ENCODE peak calls at places on chromosomes 12 and 14, in six cellular contexts. F is psoas muscle; B is CD8-positive, alpha-beta T cell; A is lung; W is keratinocyte; K is fibroblast of lung. I is an unnamed sample.
A peak's percentile ranks its signal among the peaks of the same experiment; 100 is the strongest.

GRCh38 chr12:131947482-131948027 is 2.2 kb upstream of the EP400 start:
- DNase-seq in F (no peak), B (no peak), A (no peak), W (no peak), K (no peak), I (no peak)

GRCh38 chr12:48991247-48992050 is 7.7 kb downstream of the DDN start:
- DNase-seq in F (no peak), B (no peak), A (no peak), W (no peak), K (no peak), I (no peak)

GRCh38 chr12:104473374-104473983 is 16.7 kb downstream of the CHST11 start:
- DNase-seq in F (no peak), B (no peak), A (no peak), W (no peak), K (no peak), I (no peak)

GRCh38 chr12:82964446-82964845 is 277.7 kb downstream of the TMTC2 start:
- DNase-seq in F (no peak), B (no peak), A (no peak), W (no peak), K (no peak), I (no peak)

GRCh38 chr14:33357225-33358010 is 418.7 kb downstream of the NPAS3 start:
- DNase-seq in F (no peak), B (no peak), A (no peak), W (no peak), K (no peak), I (no peak)

GRCh38 chr12:4246116-4246515 is 27.4 kb upstream of the CCND2 start:
- DNase-seq in F (no peak), B (no peak), A (no peak), W (no peak), K (no peak), I (no peak)

GRCh38 chr14:75301666-75302325 is 23.2 kb downstream of the FOS start:
- DNase-seq in F (peak; percentile 48), B (no peak), A (no peak), W (no peak), K (peak; percentile 47), I (peak; percentile 54)

GRCh38 chr12:27914956-27915355 is 57.6 kb downstream of the PTHLH start:
- DNase-seq in F (no peak), B (no peak), A (no peak), W (no peak), K (no peak), I (no peak)

GRCh38 chr14:105012171-105012985 is 8.5 kb downstream of the CDCA4 start:
- DNase-seq in F (no peak), B (no peak), A (no peak), W (no peak), K (no peak), I (no peak)

GRCh38 chr14:23433457-23433856 is 2.0 kb downstream of the MYH7 start:
- DNase-seq in F (no peak), B (no peak), A (no peak), W (no peak), K (no peak), I (no peak)
- TF ChIP-seq CTCF in F (no peak), B (no peak), A (no peak), W (no peak), K (no peak), I (no peak)

DNA sequence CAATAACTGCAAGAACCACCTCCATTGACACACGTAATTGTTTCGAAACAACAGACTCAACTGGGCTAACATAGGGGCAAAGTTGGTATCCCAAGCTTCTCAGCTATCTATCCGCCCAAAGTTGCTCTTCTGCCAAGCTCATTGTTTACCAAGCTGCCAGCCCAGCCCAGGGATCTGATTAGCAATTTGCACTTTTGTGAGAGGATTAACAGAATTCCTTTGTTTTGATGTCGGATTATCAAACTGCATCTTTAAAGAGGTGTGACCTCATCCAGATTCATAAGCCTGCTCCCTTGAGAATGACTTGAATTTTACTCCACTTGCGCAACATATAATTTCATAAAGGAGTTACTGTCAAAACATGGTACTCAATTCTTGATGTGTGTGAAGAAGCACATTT is 430.7 kb upstream of the SOX5 start:
- DNase-seq in F (no peak), B (no peak), A (no peak), W (no peak), K (peak; percentile 74), I (no peak)
- H3K27ac ChIP-seq in F (no peak overlapping the region), B (no peak overlapping the region), A (no peak overlapping the region), W (no peak overlapping the region), K (no peak overlapping the region), I (no peak overlapping the region)

GRCh38 chr14:106518054-106518943 is 991.9 kb downstream of the TMEM121 start:
- DNase-seq in F (peak; percentile 34), B (peak; percentile 81), A (peak; percentile 38), W (no peak), K (no peak), I (peak; percentile 32)

GRCh38 chr14:106509795-106510194 is 983.4 kb downstream of the TMEM121 start:
- DNase-seq in F (no peak), B (no peak), A (no peak), W (no peak), K (no peak), I (no peak)

GRCh38 chr14:106511411-106512198 is 985.2 kb downstream of the TMEM121 start:
- DNase-seq in F (no peak), B (no peak), A (no peak), W (no peak), K (no peak), I (no peak)

GRCh38 chr14:106509176-106509575 is 982.8 kb downstream of the TMEM121 start:
- DNase-seq in F (no peak), B (no peak), A (no peak), W (no peak), K (no peak), I (no peak)

DNA sequence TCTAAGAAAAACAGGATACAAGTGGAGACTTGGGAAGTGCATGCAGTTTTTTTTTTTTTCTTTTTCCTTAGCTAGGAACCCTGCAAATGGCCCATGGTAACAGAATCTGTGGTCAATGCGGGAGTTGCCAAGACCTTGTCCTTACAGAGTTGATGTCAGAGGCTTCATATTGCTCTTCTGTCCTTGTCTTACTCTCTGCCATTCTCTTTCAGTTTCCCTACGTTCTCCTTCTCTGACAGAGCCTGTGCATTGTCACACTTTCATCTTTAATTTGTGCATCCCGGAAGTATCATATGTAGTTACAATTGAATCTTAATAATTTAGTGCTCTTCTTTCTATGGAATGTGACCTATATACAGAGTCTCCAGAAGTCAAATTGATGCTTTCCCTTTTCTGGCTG is 986.9 kb downstream of the TMEM121 start:
- DNase-seq in F (no peak), B (no peak), A (no peak), W (no peak), K (no peak), I (no peak)
- H3K9me3 ChIP-seq in F (no peaks in the 10 kb centered on the region), B (no peaks in the 10 kb centered on the region), A (peaks cover 3% of the 10 kb centered on the region), W (peaks cover 4% of the 10 kb centered on the region), K (no peaks in the 10 kb centered on the region), I (no peaks in the 10 kb centered on the region)

DNA sequence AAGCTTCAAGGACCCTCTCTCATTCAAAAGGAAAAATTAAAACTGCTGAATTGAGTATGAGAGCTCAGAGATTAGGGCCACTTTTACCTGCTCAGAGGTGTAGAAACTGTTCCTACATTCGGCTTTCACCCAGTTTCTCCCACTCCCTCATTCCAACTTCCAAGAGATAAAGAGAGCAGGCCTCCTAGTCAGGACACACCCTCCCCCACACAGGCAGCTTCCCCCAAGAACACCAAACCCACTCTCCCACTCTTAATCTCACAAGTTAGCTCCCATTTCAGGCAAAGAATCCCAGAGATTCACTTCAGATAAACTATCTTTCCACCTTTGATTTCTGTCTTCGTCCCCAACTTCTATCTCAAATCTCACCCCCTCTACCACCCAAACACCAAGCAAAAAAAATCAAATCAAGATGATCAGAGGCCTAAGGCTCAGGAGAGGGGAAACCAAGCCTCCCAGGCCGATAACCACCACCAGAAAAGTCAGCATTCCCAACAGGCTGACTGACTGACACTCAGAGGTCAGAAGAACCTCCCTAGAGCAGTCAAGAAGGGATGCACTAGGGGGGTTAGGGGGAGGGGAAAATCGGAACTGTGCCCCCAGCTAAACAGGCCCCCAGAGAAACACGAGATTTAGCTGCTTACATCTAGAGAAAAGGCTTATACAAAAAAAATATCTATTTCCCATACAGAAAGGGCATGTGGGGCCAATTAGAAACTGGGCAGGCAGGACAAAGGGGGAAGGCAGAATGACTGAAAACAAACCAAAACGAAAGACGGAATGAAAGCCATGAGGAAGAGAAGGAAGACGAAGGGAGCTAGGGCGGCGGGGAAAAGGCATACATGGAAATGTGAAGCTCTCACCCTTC is 13.2 kb upstream of the CDH24 start:
- DNase-seq in F (no peak), B (no peak), A (no peak), W (no peak), K (no peak), I (no peak)
- TF ChIP-seq CTCF in F (no peak), B (no peak), A (no peak), W (no peak), K (no peak), I (no peak)